ENCODE peak calls at places on chromosomes 7 and 10, in five cellular contexts. F is RWPE1, U is PC-3, W is BJ, L is AG04450. Y is an unnamed sample.

GRCh38 chr10:57716884-57717283 is 550.8 kb downstream of the IPMK start:
- DNase-seq in F (peak; percentile 10), W (no peak), U (peak; percentile 78), L (no peak), Y (no peak)

GRCh38 chr7:151845412-151846205 is 31.3 kb downstream of the PRKAG2 start:
- DNase-seq in L (no peak), F (no peak), W (no peak), U (no peak), Y (no peak)

GRCh38 chr7:111029141-111029572 is 61.8 kb upstream of the LRRN3 start:
- DNase-seq in W (no peak), F (no peak), U (no peak), L (no peak), Y (no peak)

GRCh38 chr10:126312167-126312566 is 76.1 kb downstream of the ADAM12 start:
- DNase-seq in L (no peak), F (no peak), W (no peak), U (no peak), Y (no peak)

GRCh38 chr7:36037121-36037662 is 115.9 kb upstream of the EEPD1 start:
- DNase-seq in L (no peak), W (peak; percentile 90), F (peak; percentile 79), U (peak; percentile 99), Y (peak; percentile 76)

GRCh38 chr7:94906035-94906796 is 1.2 kb upstream of the PPP1R9A start:
- DNase-seq in F (no peak), L (no peak), U (no peak), W (no peak), Y (no peak)

GRCh38 chr10:13792011-13792410 is 205.2 kb downstream of the PRPF18 start:
- DNase-seq in U (no peak), F (no peak), L (no peak), W (no peak), Y (no peak)

GRCh38 chr10:88322336-88323063 is 260.6 kb downstream of the RNLS start:
- DNase-seq in U (no peak), F (no peak), L (no peak), W (no peak), Y (no peak)

GRCh38 chr7:64999165-65000004 is 7.1 kb downstream of the ERV3-1 start:
- DNase-seq in F (peak; percentile 54), U (peak; percentile 74), W (no peak), L (no peak), Y (no peak)

GRCh38 chr10:43322769-43323168 is 48.7 kb upstream of the FXYD4 start:
- DNase-seq in F (peak; percentile 90), L (no peak), U (peak; percentile 11), W (no peak), Y (peak; percentile 56)

GRCh38 chr7:105521027-105521730 is 892 bp downstream of the PUS7 start:
- DNase-seq in L (peak; percentile 7), W (no peak), F (peak; percentile 29), U (peak; percentile 58), Y (no peak)

GRCh38 chr7:150733734-150734095 is 3.5 kb upstream of the GIMAP5 start:
- DNase-seq in L (no peak), F (no peak), W (no peak), U (no peak), Y (no peak)

GRCh38 chr10:100881552-100882250 is 31.1 kb upstream of the SLF2 start:
- DNase-seq in F (no peak), U (no peak), W (no peak), L (no peak), Y (no peak)

GRCh38 chr7:47807756-47808155 is 140.5 kb downstream of the PKD1L1 start:
- DNase-seq in U (no peak), W (no peak), L (no peak), F (no peak), Y (no peak)

GRCh38 chr10:71765176-71765906 is 8.0 kb downstream of the VSIR start:
- DNase-seq in L (no peak), U (peak; percentile 13), W (no peak), F (no peak), Y (no peak)

GRCh38 chr7:147510913-147511312 is 1079.7 kb upstream of the C7orf33 start:
- DNase-seq in L (no peak), F (no peak), U (peak; percentile 91), W (no peak), Y (no peak)

GRCh38 chr10:125698599-125698998 is 15.6 kb upstream of the TEX36 start:
- DNase-seq in U (no peak), W (no peak), L (no peak), F (no peak), Y (no peak)

GRCh38 chr10:105094048-105094447 is 453.0 kb downstream of the SORCS3 start:
- DNase-seq in U (no peak), W (no peak), L (no peak), F (no peak), Y (no peak)

GRCh38 chr7:4610768-4611467 is 71.2 kb upstream of the FOXK1 start:
- DNase-seq in F (peak; percentile 74), W (no peak), U (peak; percentile 83), L (no peak), Y (no peak)

GRCh38 chr7:140509789-140510188 is 30.5 kb upstream of the MKRN1 start:
- DNase-seq in F (no peak), U (peak; percentile 53), L (no peak), W (no peak), Y (no peak)

GRCh38 chr10:126387931-126388911 is at the start of gene ADAM12:
- DNase-seq in L (no peak), U (peak; percentile 32), W (no peak), F (no peak), Y (no peak)

GRCh38 chr10:14185501-14186045 is 145.2 kb downstream of the FRMD4A start:
- DNase-seq in U (peak; percentile 22), W (no peak), L (peak; percentile 83), F (peak; percentile 86), Y (peak; percentile 63)

GRCh38 chr7:152330827-152331226 is 105.0 kb downstream of the KMT2C start:
- DNase-seq in L (no peak), W (no peak), F (no peak), U (no peak), Y (no peak)

GRCh38 chr10:68900427-68901105 is 549 bp upstream of the DDX50 start:
- DNase-seq in U (no peak), L (peak; percentile 29), W (peak; percentile 32), F (peak; percentile 48), Y (peak; percentile 14)

DNA sequence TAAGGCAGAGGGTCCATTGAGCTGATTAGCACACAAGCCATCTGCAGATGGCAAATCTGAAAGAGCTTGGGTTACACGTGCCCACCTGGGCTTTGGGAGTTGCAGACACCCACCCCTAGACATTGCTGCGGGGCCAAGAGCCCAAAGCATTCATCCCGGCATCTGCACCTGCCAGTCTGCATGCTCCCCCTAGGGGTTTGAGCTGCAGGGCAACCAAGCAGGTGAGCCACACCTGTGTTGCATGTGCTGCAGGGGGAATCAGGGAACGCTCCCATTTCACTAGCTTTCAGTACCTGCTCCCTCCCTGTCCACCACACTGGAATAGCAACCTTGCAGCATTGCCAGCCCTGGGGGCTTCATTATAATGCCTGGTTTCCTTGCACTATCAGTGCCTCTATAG is 21.1 kb downstream of the C7orf33 start:
- DNase-seq in F (no peak), U (no peak), W (no peak), L (no peak), Y (no peak)
- TF ChIP-seq CTCF in F (no peak), U (peak; percentile 14), W (no peak), L (no peak), Y (no peak)

GRCh38 chr7:40680657-40681056 is 545.9 kb downstream of the SUGCT start:
- DNase-seq in U (peak; percentile 39), F (peak; percentile 78), W (no peak), L (no peak), Y (no peak)
- TF ChIP-seq CTCF in U (peak; percentile 62), F (peak; percentile 43), W (peak; percentile 31), L (peak; percentile 45), Y (peak; percentile 56)

GRCh38 chr10:80411267-80411668 is 2.9 kb downstream of the PRXL2A start:
- DNase-seq in U (no peak), F (no peak), L (no peak), W (no peak), Y (no peak)

GRCh38 chr10:80411681-80412230 is 3.4 kb downstream of the PRXL2A start:
- DNase-seq in U (no peak), F (no peak), L (no peak), W (no peak), Y (no peak)

GRCh38 chr10:80412521-80412920 is 4.2 kb downstream of the PRXL2A start:
- DNase-seq in W (no peak), F (no peak), U (no peak), L (no peak), Y (no peak)

GRCh38 chr10:80414126-80414898 is 6.0 kb downstream of the PRXL2A start:
- DNase-seq in W (no peak), U (no peak), F (no peak), L (peak; percentile 6), Y (no peak)

GRCh38 chr10:80413152-80413996 is 5.0 kb downstream of the PRXL2A start:
- DNase-seq in F (peak; percentile 68), L (no peak), U (no peak), W (peak; percentile 9), Y (no peak)
- TF ChIP-seq CTCF in F (no peak), L (no peak), U (no peak), W (no peak), Y (no peak)

GRCh38 chr7:124724516-124725192 is 40.9 kb downstream of the GPR37 start:
- DNase-seq in F (no peak), U (no peak), L (no peak), W (no peak), Y (no peak)
- TF ChIP-seq CTCF in F (no peak), U (no peak), L (no peak), W (no peak), Y (no peak)

GRCh38 chr10:132860527-132860926 is 74.6 kb upstream of the NKX6-2 start:
- DNase-seq in L (no peak), F (no peak), U (no peak), W (no peak), Y (no peak)
- TF ChIP-seq CTCF in L (no peak), F (no peak), U (no peak), W (no peak), Y (no peak)

GRCh38 chr7:131943616-131944015 is 387.2 kb upstream of the PODXL start:
- DNase-seq in F (no peak), W (no peak), L (no peak), U (no peak), Y (no peak)

GRCh38 chr7:131944556-131945069 is 388.2 kb upstream of the PODXL start:
- DNase-seq in U (no peak), L (no peak), F (no peak), W (no peak), Y (no peak)

GRCh38 chr7:131947661-131948060 is 391.2 kb upstream of the PODXL start:
- DNase-seq in U (no peak), L (no peak), F (no peak), W (no peak), Y (no peak)

GRCh38 chr7:131945313-131945831 is 388.9 kb upstream of the PODXL start:
- DNase-seq in L (no peak), U (peak; percentile 67), F (peak; percentile 51), W (no peak), Y (no peak)

DNA sequence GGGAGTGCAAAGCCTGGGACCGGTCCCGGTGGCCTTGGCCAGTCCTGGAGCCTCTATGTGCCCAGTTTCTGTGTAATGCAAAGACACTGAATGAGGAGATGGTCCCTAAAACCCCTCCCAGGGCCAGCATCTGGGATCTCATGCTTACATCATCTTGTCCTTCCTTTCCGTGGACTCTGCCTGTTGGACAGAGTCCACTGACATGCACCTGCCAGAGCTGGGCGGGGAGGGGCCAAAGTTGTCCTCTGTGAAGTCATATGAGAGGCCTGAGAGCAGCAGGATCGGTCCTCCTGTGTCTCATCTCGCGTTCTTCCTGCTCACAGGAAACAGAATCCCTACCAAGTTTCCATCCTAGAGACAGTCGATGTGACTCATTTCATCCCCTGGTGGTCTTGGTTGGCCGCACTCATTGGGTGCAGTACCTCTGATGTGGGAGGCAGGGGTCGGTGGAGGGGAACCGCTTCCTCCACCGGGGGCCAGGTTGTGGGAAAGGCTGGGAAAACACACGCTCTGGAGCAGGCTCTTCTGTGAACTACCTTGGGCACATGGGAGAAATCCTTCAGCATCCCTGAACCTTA is 389.6 kb upstream of the PODXL start:
- DNase-seq in U (no peak), W (no peak), L (no peak), F (no peak), Y (no peak)
- TF ChIP-seq CTCF in U (no peak), W (no peak), L (no peak), F (no peak), Y (no peak)

Y was measured in kidney epithelial cell.